ENCODE peak calls at places on chromosomes 2 and 18, in five cellular contexts. W is uterus, B is stomach, R is sigmoid colon, D is psoas muscle. N is an unnamed sample. For H3K9me3, the result is how much of the 10 kb centered on the place peaks cover.

GRCh38 chr18:42860011-42860410 is 255.5 kb downstream of the RIT2 start:
- DNase-seq in W (no peak), B (no peak), R (no peak), D (no peak), N (no peak)

GRCh38 chr2:239566995-239567580 is 166.3 kb upstream of the HDAC4 start:
- DNase-seq in W (no peak), B (no peak), R (no peak), D (no peak), N (no peak)

GRCh38 chr2:136253288-136254004 is 135.5 kb upstream of the CXCR4 start:
- DNase-seq in W (no peak), B (no peak), R (peak), D (peak), N (no peak)

GRCh38 chr2:108399479-108399878 is 21.7 kb downstream of the SULT1C4 start:
- DNase-seq in W (no peak), B (no peak), R (no peak), D (no peak), N (no peak)

GRCh38 chr2:11550302-11550701 is 16.5 kb downstream of the GREB1 start:
- DNase-seq in W (no peak), B (no peak), R (no peak), D (no peak), N (no peak)

GRCh38 chr2:180990337-180990736 is 9.9 kb downstream of the UBE2E3 start:
- DNase-seq in W (no peak), B (no peak), R (no peak), D (no peak), N (no peak)

GRCh38 chr2:100104718-100105677 is 37.4 kb downstream of the AFF3 start:
- DNase-seq in W (peak), B (peak), R (no peak), D (no peak), N (peak)

GRCh38 chr18:63591725-63592124 is 4.6 kb downstream of the SERPINB13 start:
- DNase-seq in W (no peak), B (no peak), R (no peak), D (no peak), N (no peak)

GRCh38 chr2:98822301-98823164 is 91.6 kb upstream of the MGAT4A start:
- DNase-seq in W (no peak), B (peak), R (no peak), D (peak), N (peak)

GRCh38 chr2:48312126-48312525 is 217.8 kb upstream of the STON1 start:
- DNase-seq in W (no peak), B (no peak), R (no peak), D (no peak), N (no peak)

GRCh38 chr2:23673830-23674679 is 252.9 kb downstream of the ATAD2B start:
- DNase-seq in W (no peak), B (no peak), R (no peak), D (no peak), N (no peak)

GRCh38 chr2:11901351-11902069 is 155.1 kb downstream of the LPIN1 start:
- DNase-seq in W (no peak), B (no peak), R (no peak), D (no peak), N (no peak)

GRCh38 chr2:27152796-27153464 is 4.1 kb downstream of the TCF23 start:
- DNase-seq in W (no peak), B (no peak), R (no peak), D (no peak), N (no peak)

GRCh38 chr18:5518899-5519371 is 24.9 kb downstream of the EPB41L3 start:
- DNase-seq in W (no peak), B (no peak), R (no peak), D (no peak), N (no peak)

GRCh38 chr2:88329815-88330603 is 122.5 kb downstream of the FOXI3 start:
- DNase-seq in W (no peak), B (no peak), R (no peak), D (no peak), N (no peak)

GRCh38 chr2:156647377-156648010 is 211.3 kb downstream of the GPD2 start:
- DNase-seq in W (no peak), B (no peak), R (no peak), D (no peak), N (no peak)

GRCh38 chr2:156649596-156649995 is 213.4 kb downstream of the GPD2 start:
- DNase-seq in W (no peak), B (peak), R (no peak), D (peak), N (no peak)

GRCh38 chr2:156653670-156654069 is 217.5 kb downstream of the GPD2 start:
- DNase-seq in W (no peak), B (no peak), R (no peak), D (no peak), N (no peak)

DNA sequence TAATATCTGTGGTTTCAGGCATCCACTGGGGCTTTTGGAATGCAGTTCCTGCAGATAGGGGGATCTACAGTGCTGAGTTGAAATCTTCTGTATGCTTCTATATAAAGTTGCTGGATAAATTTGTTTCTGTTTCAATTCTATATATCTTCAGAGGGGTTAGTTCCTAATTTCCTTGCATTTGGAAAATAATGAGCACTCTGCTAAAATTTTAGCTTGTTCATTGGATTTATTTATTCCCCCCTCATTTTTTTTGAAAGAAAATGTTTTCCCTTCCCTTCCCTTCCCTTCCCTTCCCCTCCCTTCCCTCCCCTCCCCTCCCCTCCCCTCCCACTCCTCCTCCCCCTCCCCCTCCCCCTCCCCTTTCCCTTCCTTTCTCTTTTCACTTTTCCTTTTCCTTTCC is 212.3 kb downstream of the GPD2 start:
- DNase-seq in W (no peak), B (no peak), R (no peak), D (no peak), N (no peak)
- H3K9me3 ChIP-seq in W (under half), B (under half), R (under half), D (under half), N (under half)

DNA sequence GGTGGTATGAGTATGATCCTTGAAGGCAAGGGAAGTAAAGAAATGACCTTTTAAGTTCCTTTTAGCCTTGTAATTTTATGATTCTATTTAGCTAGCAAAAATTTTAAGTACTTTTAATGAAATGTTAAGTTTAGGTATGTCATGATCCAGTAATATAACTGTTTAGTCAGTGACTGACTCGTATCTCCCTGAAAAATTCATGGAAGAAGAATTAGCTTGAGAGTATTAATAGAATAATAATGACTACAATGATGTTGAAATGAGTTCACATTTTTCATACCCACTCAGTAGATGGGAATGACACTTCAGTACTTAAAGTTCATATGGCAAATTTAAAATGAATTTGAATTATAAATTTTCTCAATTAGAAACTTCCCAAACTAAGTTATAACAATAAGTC is 14.6 kb downstream of the RAB3GAP1 start:
- DNase-seq in W (no peak), B (no peak), R (no peak), D (no peak), N (no peak)
- H3K9me3 ChIP-seq in W (under half), B (under half), R (under half), D (under half), N (under half)

DNA sequence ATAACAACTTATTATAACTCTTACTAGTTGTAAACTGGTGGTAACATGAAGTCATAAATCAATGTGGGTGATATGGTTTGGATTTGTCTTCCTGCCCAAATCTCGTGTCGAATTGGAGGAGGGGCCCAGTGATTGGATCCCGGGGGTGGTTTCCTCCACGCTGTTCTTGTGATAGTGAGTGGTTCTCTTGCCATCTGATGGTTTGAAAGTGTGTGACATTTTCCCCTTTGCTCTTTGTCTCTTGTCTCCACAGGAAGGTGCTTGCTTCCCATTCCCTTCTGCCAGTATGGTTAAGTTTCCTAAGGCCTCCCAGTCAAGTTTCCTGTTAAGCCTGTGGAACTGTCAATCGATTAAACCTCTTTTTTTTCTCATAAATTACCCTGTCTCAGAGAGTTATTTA is 321.6 kb downstream of the DSEL start:
- DNase-seq in W (no peak), B (no peak), R (no peak), D (no peak), N (no peak)
- H3K9me3 ChIP-seq in W (under half), B (under half), R (under half), D (under half), N (under half)

GRCh38 chr18:72458256-72458655 is 85.9 kb downstream of the CBLN2 start:
- DNase-seq in W (no peak), B (no peak), R (no peak), D (no peak), N (no peak)

GRCh38 chr18:72456802-72457201 is 87.3 kb downstream of the CBLN2 start:
- DNase-seq in W (no peak), B (no peak), R (no peak), D (no peak), N (no peak)

GRCh38 chr18:72460210-72460680 is 83.9 kb downstream of the CBLN2 start:
- DNase-seq in W (no peak), B (no peak), R (no peak), D (no peak), N (no peak)
- H3K9me3 ChIP-seq in W (under half), B (under half), R (under half), D (under half), N (under half)

GRCh38 chr18:72235422-72235821 is 308.7 kb downstream of the CBLN2 start:
- DNase-seq in W (no peak), B (no peak), R (no peak), D (no peak), N (no peak)
- H3K9me3 ChIP-seq in W (under half), B (under half), R (under half), D (under half), N (under half)

DNA sequence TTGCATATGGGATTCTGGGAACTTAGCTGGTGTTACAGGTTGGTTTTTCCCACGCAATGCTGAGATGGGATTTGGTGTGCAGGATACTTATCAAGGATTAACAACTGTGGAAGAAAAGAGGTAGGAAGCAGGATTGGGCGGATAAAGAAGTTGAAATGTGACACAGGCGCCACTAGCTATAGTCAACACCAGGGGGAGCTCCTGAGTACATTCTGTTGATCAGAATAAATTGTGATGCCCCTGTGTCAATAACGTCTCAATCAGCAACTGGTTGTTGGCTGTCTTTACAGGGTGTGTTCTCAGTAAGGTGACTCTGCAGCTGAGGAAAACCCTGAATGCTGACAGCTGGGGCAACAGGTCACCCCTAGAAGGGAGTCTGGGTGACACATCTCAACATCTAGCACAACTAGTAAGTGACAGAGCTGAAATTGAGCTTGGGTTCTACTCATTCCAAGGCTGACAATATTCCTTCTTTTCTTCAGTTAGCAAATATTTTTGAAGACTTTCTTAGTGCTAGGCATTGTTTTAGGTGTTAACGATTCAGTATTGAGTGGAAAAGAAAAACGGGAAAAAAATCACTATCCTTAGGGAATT is 143.0 kb downstream of the ARL6IP6 start:
- DNase-seq in W (no peak), B (peak), R (no peak), D (no peak), N (no peak)
- H3K9me3 ChIP-seq in W (under half), B (under half), R (under half), D (under half), N (under half)

GRCh38 chr2:196130039-196130825 is 41.1 kb downstream of the STK17B start:
- DNase-seq in W (no peak), B (no peak), R (no peak), D (no peak), N (no peak)
- H3K9me3 ChIP-seq in W (under half), B (under half), R (under half), D (under half), N (under half)

DNA sequence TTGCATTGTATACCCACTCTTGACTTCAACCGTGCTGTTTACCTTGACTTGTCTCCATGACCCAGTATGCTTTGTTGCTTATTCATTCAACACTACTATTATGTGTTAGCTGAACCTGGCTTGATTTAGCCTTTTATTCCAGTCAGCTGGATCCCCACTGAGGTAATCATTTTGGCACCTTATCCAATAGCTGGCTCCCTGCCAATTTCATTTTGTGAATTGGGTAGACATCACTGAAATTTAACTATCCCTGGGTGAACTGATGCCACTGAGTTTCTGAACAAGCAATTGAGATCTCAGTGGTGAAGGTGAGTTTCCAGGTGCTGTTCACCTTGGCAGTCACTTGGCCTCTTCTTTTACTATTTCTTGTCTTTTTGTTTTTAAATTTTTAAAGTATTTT is 584.3 kb downstream of the ADCYAP1 start:
- DNase-seq in W (no peak), B (no peak), R (no peak), D (no peak), N (no peak)
- H3K9me3 ChIP-seq in W (under half), B (under half), R (under half), D (under half), N (under half)

GRCh38 chr2:35582637-35583036 is 772.9 kb upstream of the CRIM1 start:
- DNase-seq in W (no peak), B (no peak), R (no peak), D (no peak), N (no peak)
- H3K9me3 ChIP-seq in W (under half), B (under half), R (under half), D (under half), N (under half)